ENCODE peak calls at places on chromosomes 12 and 14, in four cellular contexts. One of them, this sample, is unnamed.
A peak's percentile ranks its signal among the peaks of the same experiment; 100 is the strongest.

GRCh38 chr14:38224328-38224727 is 16.6 kb downstream of the SSTR1 start:
- DNase-seq in H7: no peak
- DNase-seq in CD8-positive, alpha-beta memory T cell: no peak
- DNase-seq in Peyer's patch: no peak
- DNase-seq in this sample: no peak

GRCh38 chr14:34356267-34356660 is 105.8 kb downstream of the SPTSSA start:
- DNase-seq in CD8-positive, alpha-beta memory T cell: no peak
- DNase-seq in Peyer's patch: no peak
- DNase-seq in H7: no peak
- DNase-seq in this sample: no peak

GRCh38 chr14:35114036-35114435 is 7.8 kb downstream of the PPP2R3C start:
- DNase-seq in Peyer's patch: no peak
- DNase-seq in H7: no peak
- DNase-seq in CD8-positive, alpha-beta memory T cell: no peak
- DNase-seq in this sample: no peak

GRCh38 chr12:78470354-78471195 is 394.0 kb upstream of the SYT1 start:
- DNase-seq in H7: peak; percentile 2
- DNase-seq in CD8-positive, alpha-beta memory T cell: no peak
- DNase-seq in Peyer's patch: no peak
- DNase-seq in this sample: no peak

GRCh38 chr12:89862511-89863331 is 154.1 kb upstream of the ATP2B1 start:
- DNase-seq in CD8-positive, alpha-beta memory T cell: peak; percentile 33
- DNase-seq in Peyer's patch: peak; percentile 70
- DNase-seq in H7: no peak
- DNase-seq in this sample: peak; percentile 34

GRCh38 chr14:95488376-95489162 is 27.9 kb downstream of the SYNE3 start:
- DNase-seq in CD8-positive, alpha-beta memory T cell: no peak
- DNase-seq in Peyer's patch: no peak
- DNase-seq in H7: no peak
- DNase-seq in this sample: no peak

GRCh38 chr12:93603762-93604161 is 31.3 kb downstream of the SOCS2 start:
- DNase-seq in H7: no peak
- DNase-seq in CD8-positive, alpha-beta memory T cell: no peak
- DNase-seq in Peyer's patch: no peak
- DNase-seq in this sample: no peak

GRCh38 chr12:104352106-104352713 is 48.7 kb downstream of the EID3 start:
- DNase-seq in H7: no peak
- DNase-seq in CD8-positive, alpha-beta memory T cell: no peak
- DNase-seq in Peyer's patch: no peak
- DNase-seq in this sample: no peak

GRCh38 chr12:50764861-50765324 is 992 bp downstream of the ATF1 start:
- DNase-seq in CD8-positive, alpha-beta memory T cell: peak; percentile 24
- DNase-seq in Peyer's patch: peak; percentile 39
- DNase-seq in H7: no peak
- DNase-seq in this sample: peak; percentile 42

GRCh38 chr12:94416613-94417012 is 43.1 kb downstream of the CEP83 start:
- DNase-seq in Peyer's patch: no peak
- DNase-seq in CD8-positive, alpha-beta memory T cell: no peak
- DNase-seq in H7: no peak
- DNase-seq in this sample: no peak

GRCh38 chr12:125999643-126000042 is 934.4 kb downstream of the AACS start:
- DNase-seq in H7: no peak
- DNase-seq in CD8-positive, alpha-beta memory T cell: no peak
- DNase-seq in Peyer's patch: no peak
- DNase-seq in this sample: no peak

GRCh38 chr14:99784508-99784907 is 8.7 kb upstream of the EML1 start:
- DNase-seq in Peyer's patch: no peak
- DNase-seq in CD8-positive, alpha-beta memory T cell: no peak
- DNase-seq in H7: no peak
- DNase-seq in this sample: no peak

GRCh38 chr14:50510157-50510556 is 22.2 kb downstream of the MAP4K5 start:
- DNase-seq in H7: no peak
- DNase-seq in CD8-positive, alpha-beta memory T cell: no peak
- DNase-seq in Peyer's patch: no peak
- DNase-seq in this sample: no peak

GRCh38 chr12:12909995-12910391 is 18.6 kb downstream of the GPRC5A start:
- DNase-seq in CD8-positive, alpha-beta memory T cell: no peak
- DNase-seq in Peyer's patch: no peak
- DNase-seq in H7: no peak
- DNase-seq in this sample: no peak

GRCh38 chr12:127503221-127503620 is 763.7 kb upstream of the TMEM132C start:
- DNase-seq in Peyer's patch: no peak
- DNase-seq in H7: no peak
- DNase-seq in CD8-positive, alpha-beta memory T cell: no peak
- DNase-seq in this sample: no peak

GRCh38 chr14:60353410-60353809 is 104.4 kb downstream of the PPM1A start:
- DNase-seq in H7: no peak
- DNase-seq in CD8-positive, alpha-beta memory T cell: no peak
- DNase-seq in Peyer's patch: no peak
- DNase-seq in this sample: no peak

GRCh38 chr12:113949321-113950305 is 16.5 kb downstream of the RBM19 start:
- DNase-seq in H7: no peak
- DNase-seq in Peyer's patch: no peak
- DNase-seq in CD8-positive, alpha-beta memory T cell: no peak
- DNase-seq in this sample: no peak

This sample was measured in effector CD4-positive, alpha-beta T cell.